ENCODE peak calls at places on chromosomes 1 and 21, in five cellular contexts. S is IMR-90, V is RWPE1, O is body of pancreas, L is breast epithelium. F is an unnamed sample.

GRCh38 chr1:245677446-245678240 is 522.9 kb downstream of the KIF26B start:
- DNase-seq in S (peak; percentile 16), V (no peak), O (no peak), L (no peak), F (no peak)

GRCh38 chr1:63414691-63415090 is 47.3 kb downstream of the ALG6 start:
- DNase-seq in S (no peak), V (no peak), O (no peak), L (no peak), F (no peak)

GRCh38 chr21:45411810-45412206 is 6.8 kb downstream of the COL18A1 start:
- DNase-seq in S (no peak), V (no peak), O (peak; percentile 5), L (no peak), F (no peak)

GRCh38 chr1:169060906-169061683 is 45.4 kb upstream of the ATP1B1 start:
- DNase-seq in S (no peak), V (no peak), O (no peak), L (no peak), F (no peak)

GRCh38 chr21:14591882-14592281 is 45.8 kb upstream of the SAMSN1 start:
- DNase-seq in S (no peak), V (no peak), O (peak; percentile 31), L (no peak), F (peak; percentile 12)

GRCh38 chr1:147080013-147080661 is 92.1 kb downstream of the PRKAB2 start:
- DNase-seq in S (no peak), V (no peak), O (peak; percentile 32), L (no peak), F (peak; percentile 8)

GRCh38 chr1:182395911-182396310 is 4.3 kb upstream of the GLUL start:
- DNase-seq in S (no peak), V (no peak), O (no peak), L (no peak), F (no peak)

GRCh38 chr21:43866233-43866632 is 1.2 kb downstream of the AGPAT3 start:
- DNase-seq in S (peak; percentile 57), V (no peak), O (peak; percentile 54), L (peak; percentile 48), F (no peak)

GRCh38 chr1:164651378-164651951 is 92.5 kb downstream of the PBX1 start:
- DNase-seq in S (peak; percentile 25), V (no peak), O (peak; percentile 56), L (no peak), F (peak; percentile 41)

GRCh38 chr1:22886211-22886610 is 86.5 kb downstream of the LACTBL1 start:
- DNase-seq in S (peak; percentile 74), V (no peak), O (no peak), L (no peak), F (no peak)

GRCh38 chr21:15415541-15416261 is 314.1 kb upstream of the USP25 start:
- DNase-seq in S (no peak), V (no peak), O (no peak), L (no peak), F (no peak)

GRCh38 chr1:64961923-64962322 is 4.4 kb downstream of the JAK1 start:
- DNase-seq in S (no peak), V (no peak), O (no peak), L (no peak), F (no peak)

GRCh38 chr1:108842525-108843181 is 14.2 kb downstream of the AKNAD1 start:
- DNase-seq in S (no peak), V (no peak), O (no peak), L (no peak), F (no peak)

GRCh38 chr1:110412576-110412975 is 5.1 kb upstream of the LAMTOR5 start:
- DNase-seq in S (peak; percentile 63), V (peak; percentile 80), O (peak; percentile 71), L (peak; percentile 44), F (no peak)

GRCh38 chr1:185453496-185454192 is 136.6 kb upstream of the IVNS1ABP start:
- DNase-seq in S (peak; percentile 92), V (no peak), O (no peak), L (no peak), F (peak; percentile 39)

GRCh38 chr1:204945565-204945977 is 74.9 kb downstream of the NFASC start:
- DNase-seq in S (no peak), V (no peak), O (no peak), L (no peak), F (no peak)

GRCh38 chr21:37787456-37787855 is 128.8 kb downstream of the KCNJ6 start:
- DNase-seq in S (peak; percentile 93), V (peak; percentile 64), O (no peak), L (no peak), F (peak; percentile 66)

GRCh38 chr21:35284199-35284598 is 235.1 kb upstream of the RUNX1 start:
- DNase-seq in S (no peak), V (no peak), O (peak; percentile 8), L (peak; percentile 29), F (no peak)

GRCh38 chr1:31913968-31914367 is 24.2 kb downstream of the PTP4A2 start:
- DNase-seq in S (no peak), V (no peak), O (no peak), L (no peak), F (no peak)

GRCh38 chr21:33362044-33362555 is 37.3 kb downstream of the IFNAR1 start:
- DNase-seq in S (no peak), V (no peak), O (peak; percentile 42), L (no peak), F (peak; percentile 45)

GRCh38 chr1:230287674-230288315 is 138.3 kb downstream of the PGBD5 start:
- DNase-seq in S (no peak), V (no peak), O (peak; percentile 35), L (no peak), F (no peak)

GRCh38 chr1:206595581-206596318 is 16.5 kb downstream of the EIF2D start:
- DNase-seq in S (no peak), V (no peak), O (no peak), L (no peak), F (no peak)

GRCh38 chr1:112318263-112318662 is 77.8 kb upstream of the CTTNBP2NL start:
- DNase-seq in S (no peak), V (no peak), O (no peak), L (no peak), F (no peak)

GRCh38 chr1:21914468-21914867 is 22.6 kb downstream of the HSPG2 start:
- DNase-seq in S (no peak), V (no peak), O (no peak), L (no peak), F (no peak)

GRCh38 chr21:33265664-33266049 is 510 bp upstream of the IL10RB start:
- DNase-seq in S (peak; percentile 14), V (no peak), O (peak; percentile 20), L (peak; percentile 51), F (peak; percentile 37)

GRCh38 chr21:37582613-37583012 is 216.0 kb downstream of the DYRK1A start:
- DNase-seq in S (peak; percentile 77), V (peak; percentile 34), O (peak; percentile 44), L (no peak), F (no peak)

GRCh38 chr1:89998306-89998705 is 3.4 kb downstream of the ZNF326 start:
- DNase-seq in S (peak; percentile 34), V (no peak), O (no peak), L (no peak), F (no peak)

GRCh38 chr1:161140755-161141400 is 8.4 kb upstream of the DEDD start:
- DNase-seq in S (no peak), V (no peak), O (no peak), L (no peak), F (no peak)

GRCh38 chr1:16048573-16049189 is 5.1 kb downstream of the CLCNKB start:
- DNase-seq in S (no peak), V (no peak), O (peak; percentile 67), L (peak; percentile 27), F (no peak)

GRCh38 chr1:109499661-109500536 is 6.0 kb downstream of the CYB561D1 start:
- DNase-seq in S (peak; percentile 76), V (no peak), O (peak; percentile 74), L (no peak), F (peak; percentile 69)

DNA sequence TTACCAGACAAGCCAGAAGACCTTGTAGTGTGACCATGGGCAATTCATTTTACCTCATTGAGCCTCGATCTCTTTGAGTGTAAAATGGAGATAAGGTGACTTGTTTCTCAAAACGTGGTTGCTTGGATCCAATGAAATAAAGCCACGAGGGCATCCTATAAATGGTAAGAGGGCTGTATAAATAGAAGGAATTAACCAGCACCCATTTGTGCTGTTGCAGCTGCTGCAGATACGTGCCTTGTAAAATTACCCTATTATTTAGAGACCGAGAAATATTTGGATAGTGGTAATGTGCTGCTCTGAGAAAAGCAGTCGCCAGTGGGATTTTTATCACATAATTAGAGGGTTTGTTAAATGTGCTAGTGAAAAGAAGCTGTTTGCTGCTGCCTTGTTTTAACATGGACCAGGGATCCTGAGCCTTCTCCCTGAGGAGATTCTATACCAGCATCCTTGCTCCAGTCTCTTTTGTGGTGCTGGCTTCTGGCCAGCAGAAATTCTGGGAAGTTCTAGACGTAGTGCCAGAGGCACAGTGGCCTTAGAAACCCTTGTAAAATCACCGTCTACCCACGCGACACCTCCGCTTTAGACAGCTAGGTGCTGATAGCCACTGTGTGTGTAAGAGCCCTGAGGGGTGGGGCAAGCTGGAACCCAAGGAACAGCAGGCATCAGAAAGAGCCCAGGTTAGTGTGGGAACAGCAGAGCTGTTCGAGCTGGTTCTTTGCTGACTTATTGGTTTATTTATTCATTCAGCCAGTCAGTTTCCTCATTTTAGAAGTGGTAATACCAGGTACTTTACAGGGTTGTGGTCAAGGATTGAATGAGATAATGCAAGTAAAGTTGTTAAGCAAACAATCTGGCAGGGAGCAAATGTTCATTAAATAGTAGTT is 137.5 kb downstream of the NOS1AP start:
- DNase-seq in S (no peak), V (no peak), O (peak; percentile 78), L (peak; percentile 65), F (peak; percentile 16)
- TF ChIP-seq CTCF in S (no peak), V (no peak), O (peak; percentile 25), L (peak; percentile 28), F (no peak)

DNA sequence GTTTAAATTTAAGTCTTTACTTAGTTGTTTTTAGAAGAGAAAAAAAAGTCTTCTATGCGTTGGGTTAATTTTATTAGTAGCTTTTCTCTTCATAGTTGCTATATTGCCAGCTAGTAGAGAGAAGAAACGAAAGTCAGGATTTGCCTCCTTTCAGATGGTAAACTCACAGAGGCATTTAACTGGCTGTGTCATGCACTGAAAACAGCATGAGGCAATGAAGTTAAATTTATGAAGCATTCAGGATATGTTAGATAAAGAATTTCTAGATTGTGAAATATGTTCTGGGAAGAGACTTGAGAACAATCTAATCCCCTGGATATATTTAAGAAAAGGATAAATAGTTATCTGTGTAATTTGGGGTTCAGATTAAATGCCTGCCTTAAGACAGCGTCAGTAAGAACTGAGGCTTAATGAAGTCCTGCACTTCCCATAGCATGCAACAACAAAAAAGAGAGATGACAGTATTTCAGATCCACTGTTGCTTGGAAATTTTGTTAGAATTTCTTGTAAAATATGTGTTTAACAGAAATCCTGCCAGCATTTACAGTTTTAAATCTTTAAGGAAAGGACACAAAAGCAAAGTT is 1.7 kb downstream of the ANGPTL1 start:
- DNase-seq in S (peak; percentile 63), V (no peak), O (no peak), L (no peak), F (no peak)
- H3K27ac ChIP-seq in S (no peak overlapping the region), V (no peak overlapping the region), O (no peak overlapping the region), L (no peak overlapping the region), F (no peak overlapping the region)

GRCh38 chr21:27802816-27803475 is 836.1 kb upstream of the ADAMTS5 start:
- DNase-seq in S (peak; percentile 31), V (no peak), O (peak; percentile 38), L (no peak), F (peak; percentile 11)
- TF ChIP-seq CTCF in S (peak; percentile 45), V (peak; percentile 18), O (peak; percentile 44), L (no peak), F (peak; percentile 72)

DNA sequence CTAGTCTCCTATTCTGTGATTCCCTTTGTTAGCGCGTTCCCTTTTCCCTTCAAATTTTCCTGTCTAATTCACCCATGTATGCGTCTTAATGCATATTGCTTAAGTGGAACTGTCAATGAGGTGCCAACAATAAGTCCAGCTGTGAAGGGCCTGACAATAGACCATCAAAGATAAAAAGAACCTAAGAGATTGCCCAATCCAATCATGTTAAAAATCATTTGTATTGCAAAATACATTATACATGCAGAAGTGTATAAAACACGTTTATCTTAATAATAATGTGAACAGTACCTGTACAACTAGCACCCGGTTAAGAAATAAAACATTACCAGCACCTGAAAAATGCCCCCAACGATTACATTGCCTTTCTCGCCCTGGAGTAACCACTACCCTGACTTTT is 743 bp upstream of the SPATA6 start:
- DNase-seq in S (no peak), V (no peak), O (no peak), L (no peak), F (no peak)
- H3K27ac ChIP-seq in S (peak overlapping the region; percentile 84), V (no peak overlapping the region), O (peak overlapping the region; percentile 78), L (peak overlapping the region; percentile 97), F (peak overlapping the region; percentile 51)